ENCODE peak calls at places on chromosomes 3 and 15, in seven cellular contexts. H, A, B, D, X, V and J are unnamed samples. For H3K27me3, the result is how much of the 10 kb centered on the place peaks cover.

GRCh38 chr3:127027811-127028548 is 45.1 kb downstream of the PLXNA1 start:
- DNase-seq in D (no peak), H (no peak), X (no peak), V (peak), B (no peak), A (peak), J (no peak)

GRCh38 chr3:42080452-42080872 is 10.7 kb upstream of the TRAK1 start:
- DNase-seq in A (peak), B (peak), H (peak), V (peak), D (no peak), X (no peak), J (no peak)

GRCh38 chr15:75174102-75174501 is 27.6 kb upstream of the C15orf39 start:
- DNase-seq in X (no peak), B (no peak), V (no peak), H (peak), A (no peak), D (no peak), J (no peak)

GRCh38 chr3:149967067-149967685 is 3.5 kb downstream of the PFN2 start:
- DNase-seq in V (no peak), B (peak), D (no peak), H (no peak), X (no peak), A (no peak), J (no peak)

GRCh38 chr3:193780810-193781472 is 187.9 kb downstream of the OPA1 start:
- DNase-seq in B (no peak), D (peak), X (peak), A (peak), H (peak), V (peak), J (peak)

GRCh38 chr3:193240436-193240849 is 579 bp upstream of the PLAAT1 start:
- DNase-seq in D (no peak), H (no peak), A (no peak), X (no peak), B (no peak), V (no peak), J (peak)

GRCh38 chr3:122754867-122755835 is 38.5 kb downstream of the HSPBAP1 start:
- DNase-seq in H (no peak), D (no peak), A (no peak), X (no peak), B (peak), V (no peak), J (no peak)

GRCh38 chr3:53493997-53494791 is at the start of gene CACNA1D:
- DNase-seq in X (peak), B (peak), V (peak), A (peak), H (no peak), D (peak), J (no peak)

GRCh38 chr3:189276481-189277190 is 104.9 kb downstream of the TPRG1 start:
- DNase-seq in D (no peak), H (no peak), V (no peak), B (no peak), A (no peak), X (peak), J (no peak)

GRCh38 chr3:185928532-185928931 is 9.3 kb downstream of the TRA2B start:
- DNase-seq in X (no peak), B (no peak), V (no peak), A (no peak), H (no peak), D (no peak), J (no peak)

GRCh38 chr15:44535509-44536297 is 1.2 kb upstream of the EIF3J start:
- DNase-seq in X (peak), V (no peak), H (peak), B (no peak), D (peak), A (peak), J (no peak)

GRCh38 chr15:53068671-53069070 is 278.5 kb upstream of the ONECUT1 start:
- DNase-seq in X (no peak), H (no peak), V (no peak), D (no peak), B (no peak), A (no peak), J (no peak)

GRCh38 chr3:106124818-106125217 is 256.0 kb upstream of the CBLB start:
- DNase-seq in B (no peak), D (no peak), A (no peak), H (no peak), V (no peak), X (no peak), J (no peak)

GRCh38 chr15:52567886-52568568 is 803 bp downstream of the ARPP19 start:
- DNase-seq in B (peak), A (peak), H (no peak), X (peak), V (peak), D (no peak), J (peak)

GRCh38 chr3:50251220-50251619 is 15.2 kb downstream of the GNAI2 start:
- DNase-seq in A (peak), B (no peak), V (peak), D (no peak), H (no peak), X (no peak), J (no peak)

GRCh38 chr3:170865209-170866094 is 4.5 kb downstream of the RPL22L1 start:
- DNase-seq in B (no peak), H (no peak), A (no peak), X (no peak), D (no peak), V (no peak), J (no peak)

GRCh38 chr3:126322181-126322967 is 34.8 kb downstream of the KLF15 start:
- DNase-seq in X (no peak), A (no peak), V (no peak), B (no peak), D (no peak), H (no peak), J (no peak)

GRCh38 chr3:4061854-4062360 is 241.3 kb upstream of the SETMAR start:
- DNase-seq in D (no peak), H (no peak), B (no peak), A (no peak), V (no peak), X (no peak), J (no peak)

GRCh38 chr3:57068437-57069089 is 8.1 kb downstream of the SPATA12 start:
- DNase-seq in B (peak), X (no peak), V (no peak), H (peak), D (no peak), A (no peak), J (peak)

GRCh38 chr15:64851503-64851840 is 9.8 kb downstream of the PLEKHO2 start:
- DNase-seq in H (peak), B (no peak), A (no peak), D (no peak), X (no peak), V (no peak), J (no peak)

GRCh38 chr3:124846189-124846588 is 41.0 kb downstream of the ITGB5 start:
- DNase-seq in X (no peak), A (no peak), H (peak), V (no peak), D (no peak), B (no peak), J (no peak)

GRCh38 chr3:173732237-173732636 is 334.7 kb downstream of the NLGN1 start:
- DNase-seq in V (no peak), H (no peak), D (no peak), B (no peak), X (no peak), A (no peak), J (no peak)

GRCh38 chr15:63715818-63716217 is 117.9 kb downstream of the HERC1 start:
- DNase-seq in B (no peak), A (no peak), X (no peak), D (no peak), V (no peak), H (no peak), J (no peak)

DNA sequence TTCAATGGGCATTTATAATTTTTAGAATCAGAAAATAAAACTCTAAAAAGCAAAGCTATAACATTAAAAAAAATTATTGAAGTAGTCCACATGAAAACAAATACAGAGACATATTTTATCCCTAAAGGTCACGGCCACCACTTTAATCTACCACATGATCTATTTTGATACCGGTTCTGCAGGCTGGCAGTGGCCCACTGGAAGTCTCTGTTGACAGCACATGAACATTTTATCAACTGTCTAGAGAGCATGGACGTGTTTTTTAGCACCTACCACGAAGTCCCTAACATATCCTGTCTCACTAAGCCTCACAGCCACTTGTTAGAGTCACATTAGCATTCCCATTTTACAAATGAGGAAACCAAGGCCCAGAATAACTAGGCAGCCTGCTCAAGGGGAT is 1.8 kb upstream of the CPA3 start:
- DNase-seq in A (no peak), D (no peak), X (no peak), H (no peak), V (no peak), B (no peak), J (no peak)
- H3K27me3 ChIP-seq in A (under half), D (under half), X (under half), H (under half), V (under half), B (under half), J (under half)

GRCh38 chr15:29822100-29822684 is at the start of gene TJP1:
- DNase-seq in H (peak), D (peak), B (no peak), A (peak), V (peak), X (peak), J (peak)

GRCh38 chr15:29819979-29820801 is 2.1 kb downstream of the TJP1 start:
- DNase-seq in A (no peak), V (no peak), X (no peak), D (no peak), B (no peak), H (no peak), J (no peak)

GRCh38 chr15:29822685-29823459 is 604 bp upstream of the TJP1 start:
- DNase-seq in H (peak), D (peak), A (peak), B (peak), V (peak), X (peak), J (peak)

GRCh38 chr15:29820802-29821160 is 1.5 kb downstream of the TJP1 start:
- DNase-seq in H (no peak), D (no peak), A (no peak), V (no peak), B (no peak), X (no peak), J (no peak)

DNA sequence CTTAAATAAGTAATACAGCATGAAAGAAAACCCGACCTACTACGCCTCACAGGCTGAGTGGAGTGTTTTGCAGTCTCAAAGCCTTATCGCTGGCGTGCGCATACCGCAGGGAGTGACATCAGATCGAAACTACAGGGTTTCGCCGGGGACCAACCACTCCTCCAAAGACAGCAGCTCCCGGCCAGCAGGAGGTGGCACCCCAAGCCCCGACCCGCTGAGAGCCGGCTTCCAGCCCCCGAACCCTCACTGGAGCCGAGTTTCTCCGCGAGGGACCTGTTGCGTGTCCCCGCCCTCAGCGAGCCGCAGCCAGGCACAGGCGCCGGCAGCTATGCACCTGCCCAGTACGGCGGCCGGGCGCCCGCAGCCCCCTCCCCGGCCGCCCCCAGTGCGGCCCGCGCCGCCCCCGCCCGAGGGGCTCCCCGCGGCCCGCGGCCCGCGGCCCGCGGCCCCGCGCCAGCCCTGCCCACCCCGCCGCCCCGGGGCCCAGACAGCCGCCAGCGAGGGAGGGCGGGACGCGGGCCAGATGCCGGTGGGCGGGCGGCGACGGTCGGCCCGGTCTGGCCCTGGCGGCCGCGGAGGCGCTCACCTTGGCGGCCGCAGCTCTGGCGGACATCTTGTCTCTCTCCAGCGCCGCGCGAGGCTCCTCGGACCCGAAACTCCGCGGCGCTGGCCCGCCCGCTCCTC is 710 bp downstream of the TJP1 start:
- DNase-seq in X (peak), V (peak), A (peak), H (peak), D (peak), B (peak), J (peak)
- TF ChIP-seq POLR2A in X (peak), V (peak), A (peak), H (peak), D (no peak), B (no peak), J (peak)

DNA sequence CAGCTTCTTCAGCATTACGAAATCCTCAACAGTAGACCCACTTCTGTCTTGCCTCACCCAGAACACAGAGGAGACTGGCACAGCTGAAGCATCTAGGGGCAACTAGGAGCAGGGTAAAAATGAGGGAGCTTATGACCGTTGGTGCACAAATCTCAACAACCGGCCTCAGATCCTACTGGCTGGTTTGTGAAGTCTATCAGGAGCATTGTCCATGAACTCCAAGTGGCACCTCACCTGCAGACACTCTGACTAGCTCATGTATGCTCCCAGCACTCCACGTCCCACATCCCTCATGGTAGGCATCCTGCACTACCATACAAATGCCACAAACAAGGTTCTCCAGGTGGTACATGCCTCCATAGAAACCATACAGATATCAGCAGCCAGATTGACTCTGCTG is 163.1 kb downstream of the TLE3 start:
- DNase-seq in D (no peak), V (no peak), X (no peak), A (no peak), B (no peak), H (no peak), J (no peak)
- H3K27me3 ChIP-seq in D (under half), V (under half), X (under half), A (under half), B (under half), H (under half), J (under half)

GRCh38 chr15:43104426-43104825 is 1.4 kb downstream of the UBR1 start:
- DNase-seq in V (no peak), H (no peak), X (no peak), D (no peak), B (peak), A (no peak), J (no peak)

GRCh38 chr15:43107741-43108140 is 1.9 kb upstream of the UBR1 start:
- DNase-seq in A (no peak), H (no peak), B (no peak), X (no peak), D (no peak), V (no peak), J (no peak)

GRCh38 chr15:43106486-43106829 is 620 bp upstream of the UBR1 start:
- DNase-seq in X (no peak), A (no peak), D (no peak), H (no peak), B (no peak), V (no peak), J (no peak)

GRCh38 chr15:43105077-43105769 is 615 bp downstream of the UBR1 start:
- DNase-seq in X (peak), B (no peak), V (peak), H (no peak), A (peak), D (no peak), J (peak)

GRCh38 chr15:43105778-43106485 is at the start of gene UBR1:
- DNase-seq in H (peak), D (peak), A (peak), X (peak), V (peak), B (peak), J (peak)
- TF ChIP-seq POLR2A in H (peak), D (peak), A (peak), X (peak), V (no peak), B (peak), J (peak)

GRCh38 chr3:184545769-184546168 is 15.8 kb upstream of the EPHB3 start:
- DNase-seq in D (no peak), H (peak), B (no peak), A (no peak), X (no peak), V (no peak), J (no peak)
- H3K27me3 ChIP-seq in D (under half), H (under half), B (under half), A (under half), X (under half), V (under half), J (under half)